ENCODE peak calls at places on chromosome 18, in five cellular contexts. P is NAMALWA, O is hepatocyte, E is EL, K is T-helper 17 cell. C is an unnamed sample.

GRCh38 chr18:78321402-78321801 is 658.2 kb upstream of the SALL3 start:
- DNase-seq in P (no peak), O (no peak), E (no peak), K (no peak), C (no peak)

GRCh38 chr18:48762022-48762421 is 188.7 kb downstream of the SMAD7 start:
- DNase-seq in P (no peak), O (no peak), E (no peak), K (no peak), C (no peak)

GRCh38 chr18:22342625-22343024 is 75.1 kb downstream of the CTAGE1 start:
- DNase-seq in P (no peak), O (peak), E (peak), K (no peak), C (no peak)

GRCh38 chr18:48838921-48839818 is 111.6 kb downstream of the SMAD7 start:
- DNase-seq in P (no peak), O (peak), E (peak), K (no peak), C (no peak)

GRCh38 chr18:35291166-35291565 is 1.1 kb upstream of the ZSCAN30 start:
- DNase-seq in P (peak), O (no peak), E (no peak), K (no peak), C (no peak)

GRCh38 chr18:12233378-12233777 is 20.8 kb upstream of the CIDEA start:
- DNase-seq in P (no peak), O (peak), E (peak), K (no peak), C (no peak)

GRCh38 chr18:8699948-8700347 is 5.4 kb upstream of the MTCL1 start:
- DNase-seq in P (no peak), O (no peak), E (no peak), K (no peak), C (peak)

GRCh38 chr18:37408676-37409305 is 156.8 kb downstream of the CELF4 start:
- DNase-seq in P (no peak), O (no peak), E (no peak), K (no peak), C (no peak)

GRCh38 chr18:711693-712400 is 583 bp downstream of the ENOSF1 start:
- DNase-seq in P (peak), O (peak), E (peak), K (peak), C (peak)

GRCh38 chr18:9615973-9616559 is 1.7 kb upstream of the PPP4R1 start:
- DNase-seq in P (no peak), O (no peak), E (peak), K (no peak), C (no peak)

GRCh38 chr18:77069482-77069881 is 63.1 kb downstream of the MBP start:
- DNase-seq in P (no peak), O (no peak), E (no peak), K (no peak), C (no peak)

GRCh38 chr18:48657446-48658120 is 118.8 kb downstream of the CTIF start:
- DNase-seq in P (no peak), O (no peak), E (no peak), K (no peak), C (no peak)

GRCh38 chr18:63022429-63023022 is 297.0 kb downstream of the BCL2 start:
- DNase-seq in P (peak), O (no peak), E (no peak), K (no peak), C (no peak)

GRCh38 chr18:55237665-55238064 is 278.4 kb upstream of the CCDC68 start:
- DNase-seq in P (no peak), O (no peak), E (no peak), K (no peak), C (no peak)

GRCh38 chr18:5424903-5425302 is 118.9 kb downstream of the EPB41L3 start:
- DNase-seq in P (peak), O (peak), E (no peak), K (no peak), C (peak)

GRCh38 chr18:23178661-23179081 is 43.4 kb downstream of the CABLES1 start:
- DNase-seq in P (no peak), O (no peak), E (no peak), K (no peak), C (no peak)

GRCh38 chr18:25230658-25231326 is 121.2 kb downstream of the ZNF521 start:
- DNase-seq in P (no peak), O (peak), E (peak), K (no peak), C (peak)

GRCh38 chr18:75209129-75209951 is at the start of gene PTGR3:
- DNase-seq in P (peak), O (peak), E (peak), K (peak), C (peak)

GRCh38 chr18:49849331-49850217 is 36.2 kb upstream of the ACAA2 start:
- DNase-seq in P (no peak), O (peak), E (peak), K (no peak), C (peak)

GRCh38 chr18:25672490-25672889 is 320.5 kb upstream of the ZNF521 start:
- DNase-seq in P (peak), O (no peak), E (no peak), K (no peak), C (no peak)

GRCh38 chr18:74534981-74535649 is 815 bp downstream of the CNDP1 start:
- DNase-seq in P (no peak), O (no peak), E (no peak), K (no peak), C (no peak)

GRCh38 chr18:13014818-13015217 is 23.7 kb downstream of the CEP192 start:
- DNase-seq in P (no peak), O (no peak), E (no peak), K (no peak), C (no peak)

GRCh38 chr18:22999212-22999611 is 66.1 kb downstream of the RBBP8 start:
- DNase-seq in P (no peak), O (no peak), E (peak), K (no peak), C (no peak)

GRCh38 chr18:34707670-34708069 is 2.4 kb upstream of the DTNA start:
- DNase-seq in P (no peak), O (peak), E (peak), K (no peak), C (no peak)

GRCh38 chr18:62524443-62525200 is 1.8 kb downstream of the ZCCHC2 start:
- DNase-seq in P (peak), O (peak), E (peak), K (peak), C (peak)

GRCh38 chr18:59085797-59086196 is 53.9 kb upstream of the SEC11C start:
- DNase-seq in P (no peak), O (peak), E (peak), K (no peak), C (no peak)

GRCh38 chr18:32271649-32272324 is 81.9 kb downstream of the MEP1B start:
- DNase-seq in P (peak), O (peak), E (peak), K (no peak), C (peak)

GRCh38 chr18:9147440-9148238 is 11.1 kb downstream of the ANKRD12 start:
- DNase-seq in P (peak), O (peak), E (peak), K (no peak), C (peak)

GRCh38 chr18:67730884-67731283 is 214.4 kb upstream of the DSEL start:
- DNase-seq in P (no peak), O (no peak), E (peak), K (no peak), C (no peak)

GRCh38 chr18:69974365-69974764 is 26.7 kb upstream of the CD226 start:
- DNase-seq in P (no peak), O (no peak), E (peak), K (no peak), C (no peak)

GRCh38 chr18:48422947-48423378 is 13.8 kb upstream of the ZBTB7C start:
- DNase-seq in P (no peak), O (no peak), E (no peak), K (no peak), C (no peak)

GRCh38 chr18:78861706-78862105 is 117.9 kb upstream of the SALL3 start:
- DNase-seq in P (no peak), O (no peak), E (no peak), K (no peak), C (no peak)

GRCh38 chr18:76450912-76451421 is 44.1 kb downstream of the ZNF516 start:
- DNase-seq in P (peak), O (peak), E (peak), K (no peak), C (peak)

C was measured in KBM-7.